ENCODE peak calls at places on chromosomes 3 and 15, in ten cellular contexts. S, M, C, R, X, U, K, P, D and N are unnamed samples. For H3K27me3, the result is how much of the 10 kb centered on the place peaks cover.

GRCh38 chr15:77622212-77622941 is 10.3 kb downstream of the LINGO1 start:
- DNase-seq in S (no peak), X (no peak), U (no peak), R (no peak), M (no peak), C (no peak), K (no peak), D (no peak), P (no peak), N (peak)

GRCh38 chr3:27567251-27567650 is 83.1 kb upstream of the SLC4A7 start:
- DNase-seq in P (no peak), U (no peak), X (no peak), M (no peak), D (no peak), S (no peak), R (no peak), K (no peak), C (no peak), N (no peak)

GRCh38 chr3:8345396-8345795 is 156.2 kb upstream of the LMCD1 start:
- DNase-seq in R (no peak), M (no peak), S (peak), C (no peak), D (no peak), U (no peak), K (no peak), P (no peak), X (no peak), N (no peak)

GRCh38 chr3:44065311-44065710 is 176.4 kb upstream of the TOPAZ1 start:
- DNase-seq in K (no peak), M (no peak), S (peak), D (peak), X (no peak), U (peak), R (no peak), C (no peak), P (no peak), N (no peak)

GRCh38 chr15:33278816-33279612 is 31.8 kb upstream of the RYR3 start:
- DNase-seq in S (peak), U (no peak), M (no peak), P (peak), D (peak), C (no peak), X (no peak), R (no peak), K (no peak), N (no peak)

GRCh38 chr15:75044258-75044878 is 21.0 kb downstream of the PPCDC start:
- DNase-seq in U (no peak), M (no peak), P (no peak), D (no peak), K (no peak), C (no peak), S (no peak), R (no peak), X (no peak), N (no peak)

GRCh38 chr3:194852836-194853508 is 167.3 kb downstream of the FAM43A start:
- DNase-seq in C (no peak), S (no peak), D (no peak), K (no peak), M (no peak), R (no peak), X (no peak), U (no peak), P (no peak), N (no peak)

GRCh38 chr3:46959169-46959515 is 17.4 kb downstream of the CCDC12 start:
- DNase-seq in D (no peak), R (no peak), K (no peak), C (no peak), M (no peak), X (no peak), U (no peak), P (no peak), S (peak), N (no peak)

GRCh38 chr3:126439346-126439967 is 36.2 kb downstream of the ZXDC start:
- DNase-seq in K (no peak), C (no peak), D (no peak), U (no peak), P (no peak), S (no peak), X (no peak), R (no peak), M (no peak), N (no peak)

GRCh38 chr3:122572940-122573412 is 4.5 kb upstream of the PARP15 start:
- DNase-seq in K (no peak), S (peak), P (no peak), C (no peak), U (no peak), R (no peak), X (no peak), M (no peak), D (peak), N (no peak)

GRCh38 chr15:52466134-52466701 is 62.5 kb downstream of the MYO5A start:
- DNase-seq in S (peak), C (peak), U (peak), R (peak), M (no peak), X (no peak), K (peak), D (no peak), P (peak), N (peak)

GRCh38 chr15:77076325-77076915 is 5.5 kb upstream of the TSPAN3 start:
- DNase-seq in U (no peak), D (peak), R (no peak), C (no peak), P (no peak), S (peak), M (no peak), X (no peak), K (no peak), N (no peak)

GRCh38 chr3:185071401-185071800 is 81.5 kb downstream of the C3orf70 start:
- DNase-seq in U (no peak), X (no peak), M (no peak), D (no peak), R (no peak), S (no peak), K (no peak), C (no peak), P (no peak), N (peak)

GRCh38 chr3:11995061-11995460 is 9.1 kb upstream of the SYN2 start:
- DNase-seq in U (no peak), R (no peak), S (no peak), K (no peak), P (no peak), D (no peak), X (no peak), C (no peak), M (no peak), N (peak)

GRCh38 chr3:2535206-2535605 is 436.5 kb downstream of the CNTN4 start:
- DNase-seq in M (no peak), P (no peak), C (no peak), U (no peak), D (no peak), K (no peak), S (no peak), X (no peak), R (no peak), N (no peak)

GRCh38 chr3:46405301-46406079 is 1.4 kb downstream of the CCR5AS start:
- DNase-seq in X (no peak), C (no peak), U (no peak), D (no peak), R (peak), M (no peak), S (no peak), K (no peak), P (peak), N (no peak)

GRCh38 chr3:156307704-156308103 is 187.3 kb downstream of the KCNAB1 start:
- DNase-seq in D (peak), P (peak), C (peak), K (peak), M (peak), X (no peak), R (peak), U (peak), S (peak), N (no peak)

GRCh38 chr3:105987809-105988208 is 119.0 kb upstream of the CBLB start:
- DNase-seq in M (no peak), X (no peak), U (no peak), D (no peak), R (no peak), C (no peak), K (no peak), P (no peak), S (no peak), N (no peak)

GRCh38 chr3:74079961-74080562 is 455.3 kb upstream of the PDZRN3 start:
- DNase-seq in X (no peak), P (no peak), U (no peak), D (peak), K (no peak), S (no peak), R (no peak), M (no peak), C (no peak), N (no peak)

GRCh38 chr3:194139085-194139976 is 3.4 kb downstream of the HES1 start:
- DNase-seq in X (no peak), C (peak), M (no peak), D (peak), R (no peak), S (peak), K (peak), P (no peak), U (peak), N (peak)

GRCh38 chr3:52405601-52406115 is 39.2 kb downstream of the SEMA3G start:
- DNase-seq in C (no peak), X (no peak), U (no peak), M (no peak), S (no peak), D (no peak), P (peak), R (no peak), K (no peak), N (peak)

GRCh38 chr3:189942948-189943347 is 177.7 kb downstream of the P3H2 start:
- DNase-seq in M (no peak), K (no peak), R (no peak), P (no peak), S (no peak), U (no peak), X (no peak), C (no peak), D (no peak), N (no peak)

GRCh38 chr3:162073422-162073821 is 576.8 kb downstream of the OTOL1 start:
- DNase-seq in U (no peak), M (no peak), S (no peak), D (no peak), C (no peak), R (no peak), K (no peak), X (no peak), P (no peak), N (no peak)

GRCh38 chr3:89525597-89525996 is 418.2 kb downstream of the EPHA3 start:
- DNase-seq in X (no peak), K (no peak), P (no peak), M (no peak), R (no peak), S (no peak), D (no peak), C (no peak), U (no peak), N (no peak)

GRCh38 chr15:57732526-57733331 is 26.2 kb downstream of the POLR2M start:
- DNase-seq in R (peak), S (peak), U (peak), K (peak), P (no peak), D (peak), C (peak), M (no peak), X (peak), N (peak)

GRCh38 chr3:151852074-151852811 is 21.2 kb upstream of the SUCNR1 start:
- DNase-seq in X (no peak), U (no peak), D (no peak), P (no peak), S (no peak), C (no peak), K (no peak), R (no peak), M (no peak), N (no peak)

GRCh38 chr3:121505256-121505655 is 40.5 kb downstream of the POLQ start:
- DNase-seq in D (no peak), S (no peak), M (no peak), C (no peak), U (no peak), X (no peak), R (no peak), K (no peak), P (no peak), N (no peak)

GRCh38 chr15:52789601-52790165 is 453 bp downstream of the ONECUT1 start:
- DNase-seq in C (no peak), K (no peak), D (peak), M (no peak), R (no peak), U (no peak), P (no peak), X (no peak), S (peak), N (peak)

GRCh38 chr3:149494759-149495580 is 20.5 kb downstream of the TM4SF4 start:
- DNase-seq in S (peak), U (no peak), P (no peak), X (no peak), K (no peak), D (no peak), C (no peak), R (no peak), M (no peak), N (no peak)

GRCh38 chr3:192889694-192890093 is 28.0 kb downstream of the MB21D2 start:
- DNase-seq in D (no peak), K (no peak), P (no peak), X (no peak), M (no peak), R (no peak), S (peak), C (no peak), U (no peak), N (no peak)

GRCh38 chr3:46632792-46633191 is 20.5 kb downstream of the FAM240A start:
- DNase-seq in K (no peak), U (no peak), M (no peak), R (no peak), D (peak), P (no peak), C (no peak), X (no peak), S (peak), N (no peak)

GRCh38 chr3:149332781-149333517 is 487 bp downstream of the TM4SF18 start:
- DNase-seq in C (no peak), P (no peak), M (no peak), X (no peak), S (no peak), K (no peak), U (no peak), R (no peak), D (no peak), N (no peak)

GRCh38 chr3:32438596-32439344 is 47.1 kb downstream of the CMTM7 start:
- DNase-seq in P (no peak), D (peak), R (no peak), S (no peak), C (no peak), M (no peak), X (no peak), K (no peak), U (no peak), N (no peak)

GRCh38 chr15:36877294-36877693 is 223.1 kb downstream of the MEIS2 start:
- DNase-seq in S (no peak), R (no peak), D (no peak), X (no peak), C (no peak), K (no peak), M (no peak), U (no peak), P (no peak), N (peak)

GRCh38 chr15:36880226-36880912 is 220.0 kb downstream of the MEIS2 start:
- DNase-seq in S (no peak), K (no peak), C (no peak), D (no peak), U (no peak), X (no peak), P (no peak), R (no peak), M (no peak), N (peak)

GRCh38 chr15:36879568-36880225 is 220.7 kb downstream of the MEIS2 start:
- DNase-seq in P (no peak), D (no peak), K (no peak), R (no peak), C (no peak), X (no peak), M (no peak), U (no peak), S (no peak), N (peak)

GRCh38 chr15:36877796-36878744 is 222.3 kb downstream of the MEIS2 start:
- DNase-seq in X (no peak), D (no peak), C (no peak), M (no peak), R (no peak), P (no peak), U (peak), S (no peak), K (no peak), N (peak)

GRCh38 chr15:36878745-36879262 is 221.5 kb downstream of the MEIS2 start:
- DNase-seq in K (no peak), C (no peak), M (no peak), X (no peak), U (no peak), S (no peak), R (no peak), D (no peak), P (no peak), N (peak)
- H3K27me3 ChIP-seq in K (under half), C (under half), M (under half), X (half or more), U (under half), S (under half), R (half or more), D (under half), P (under half), N (half or more)

GRCh38 chr3:37621771-37622170 is 239.9 kb upstream of the CTDSPL start:
- DNase-seq in M (no peak), K (no peak), P (no peak), D (no peak), S (no peak), X (no peak), R (no peak), U (no peak), C (no peak), N (no peak)

GRCh38 chr3:37625690-37626089 is 236.0 kb upstream of the CTDSPL start:
- DNase-seq in K (no peak), C (no peak), U (no peak), D (peak), X (no peak), M (no peak), P (no peak), R (no peak), S (peak), N (no peak)

GRCh38 chr3:37622999-37623883 is 238.4 kb upstream of the CTDSPL start:
- DNase-seq in U (no peak), C (no peak), D (no peak), R (no peak), S (no peak), P (no peak), K (no peak), M (no peak), X (no peak), N (no peak)

GRCh38 chr3:37625051-37625450 is 236.6 kb upstream of the CTDSPL start:
- DNase-seq in R (no peak), U (no peak), K (no peak), C (no peak), P (no peak), D (no peak), M (no peak), S (no peak), X (no peak), N (no peak)

DNA sequence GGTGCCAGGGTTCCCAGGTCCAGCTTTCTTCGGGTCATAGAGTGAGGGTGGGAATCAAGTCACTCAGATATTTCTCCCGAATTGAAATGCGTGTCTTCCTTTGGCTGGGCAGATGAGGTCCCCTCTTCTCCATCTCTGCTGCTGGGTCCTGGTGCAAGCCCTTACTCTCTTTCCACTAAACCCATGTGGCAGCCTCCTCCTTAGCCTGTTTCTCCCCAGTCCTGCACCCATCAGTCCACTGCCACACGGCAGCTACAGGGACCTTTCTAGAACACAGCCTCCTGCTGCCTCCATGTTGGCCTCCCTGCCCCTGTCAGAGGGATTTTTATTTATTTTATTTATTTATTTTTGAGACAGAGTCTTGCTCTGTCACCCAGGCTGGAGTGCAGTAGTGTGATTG is 237.4 kb upstream of the CTDSPL start:
- DNase-seq in C (no peak), R (no peak), K (no peak), U (no peak), S (no peak), P (no peak), D (no peak), M (no peak), X (no peak), N (no peak)
- H3K27me3 ChIP-seq in C (under half), R (under half), K (under half), U (under half), S (under half), P (under half), D (under half), M (under half), X (under half), N (under half)

DNA sequence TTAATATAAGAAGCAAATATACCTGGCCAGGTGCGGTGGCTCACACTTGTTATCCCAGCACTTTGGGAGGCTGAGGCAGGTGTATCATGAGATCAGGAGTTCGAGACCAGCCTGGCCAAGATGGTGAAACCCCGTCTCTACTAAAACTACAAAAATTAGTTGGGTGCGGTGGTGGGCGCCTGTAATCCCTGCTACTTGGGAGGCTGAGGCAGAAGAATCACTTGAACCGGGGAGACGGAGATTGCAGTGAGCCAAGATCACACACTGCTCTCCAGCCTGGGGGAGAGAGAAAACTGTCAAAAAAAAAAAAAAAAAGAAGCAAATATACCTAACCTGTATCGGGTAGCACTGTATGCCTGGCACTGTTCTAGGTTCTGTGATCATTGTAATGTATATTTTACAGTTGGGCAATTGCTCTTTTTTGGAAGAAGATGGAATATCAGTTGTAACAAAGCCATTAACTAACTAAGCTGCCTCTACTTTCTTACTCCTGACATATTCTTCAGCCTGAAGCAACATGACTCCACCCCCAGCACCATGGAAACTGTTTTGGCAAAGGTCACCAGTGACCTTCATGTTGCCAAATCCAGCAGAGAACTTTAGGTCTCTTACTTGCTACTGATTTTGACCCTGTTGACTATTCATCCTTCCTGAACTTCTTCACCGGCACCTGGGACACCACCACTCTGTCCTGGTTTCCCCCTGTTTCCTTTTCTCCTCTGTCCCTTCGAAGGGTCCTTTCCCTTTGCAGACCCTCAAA is 203.8 kb downstream of the RPLP1 start:
- DNase-seq in P (no peak), K (no peak), X (no peak), M (no peak), R (no peak), S (no peak), U (no peak), C (no peak), D (peak), N (no peak)
- H3K27me3 ChIP-seq in P (under half), K (under half), X (under half), M (under half), R (under half), S (under half), U (under half), C (half or more), D (under half), N (under half)

DNA sequence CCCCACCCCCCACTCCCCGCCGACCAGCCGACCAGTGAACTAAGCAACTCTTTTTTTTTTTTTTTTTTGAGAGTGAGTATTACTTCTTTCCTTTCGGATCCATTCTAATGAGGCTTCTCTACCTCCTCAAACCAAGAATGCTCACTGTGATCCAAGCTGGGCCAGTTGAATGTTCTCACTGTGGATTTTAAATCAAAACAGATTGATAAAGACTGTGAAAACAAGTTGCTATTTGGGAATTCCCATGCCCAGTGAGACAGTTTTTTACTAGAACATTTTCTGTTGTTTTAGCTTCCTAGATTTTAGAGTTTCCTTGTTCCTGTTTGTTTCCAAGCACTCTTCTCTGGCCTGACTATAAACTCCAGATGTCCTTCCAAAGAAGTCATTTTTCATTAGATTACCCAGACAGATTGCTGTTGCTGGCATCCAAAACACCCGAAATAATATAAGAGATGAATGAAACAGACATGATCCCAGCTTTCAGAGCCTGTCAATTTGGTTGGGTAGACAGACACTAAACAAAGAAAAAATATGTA is 60.0 kb upstream of the GALNT15 start:
- DNase-seq in C (no peak), P (no peak), K (no peak), X (no peak), M (no peak), D (no peak), R (no peak), S (peak), U (no peak), N (no peak)
- H3K27me3 ChIP-seq in C (under half), P (under half), K (under half), X (under half), M (under half), D (under half), R (under half), S (under half), U (under half), N (under half)

GRCh38 chr3:134796313-134797079 is 1.4 kb downstream of the EPHB1 start:
- DNase-seq in R (no peak), X (no peak), U (no peak), K (no peak), S (peak), C (no peak), M (no peak), D (peak), P (no peak), N (peak)
- H3K27me3 ChIP-seq in R (under half), X (under half), U (under half), K (under half), S (under half), C (half or more), M (under half), D (half or more), P (under half), N (under half)